ENCODE peak calls at places on chromosomes 13 and 19, in nine cellular contexts. X, W, Z, V, N, I, R, T and J are unnamed samples.

GRCh38 chr13:40933508-40933907 is 85.6 kb downstream of the ELF1 start:
- DNase-seq in X (no peak), W (peak), Z (no peak), V (no peak), N (no peak), I (no peak), R (no peak), T (no peak), J (no peak)

GRCh38 chr19:29673451-29674371 is 8.4 kb downstream of the PLEKHF1 start:
- DNase-seq in X (no peak), W (no peak), Z (no peak), V (no peak), N (no peak), I (no peak), R (peak), T (no peak), J (no peak)

GRCh38 chr19:5949792-5950305 is 28.1 kb downstream of the RANBP3 start:
- DNase-seq in X (no peak), W (peak), Z (peak), V (no peak), N (no peak), I (no peak), R (no peak), T (no peak), J (no peak)

GRCh38 chr13:45295536-45295935 is 45.4 kb downstream of the TPT1 start:
- DNase-seq in X (peak), W (no peak), Z (no peak), V (no peak), N (no peak), I (no peak), R (no peak), T (no peak), J (no peak)

GRCh38 chr13:34623331-34623730 is 318.7 kb upstream of the NBEA start:
- DNase-seq in X (no peak), W (no peak), Z (no peak), V (no peak), N (no peak), I (no peak), R (no peak), T (no peak), J (no peak)

GRCh38 chr19:18170714-18171255 is 2.8 kb upstream of the IFI30 start:
- DNase-seq in X (no peak), W (no peak), Z (no peak), V (no peak), N (no peak), I (no peak), R (no peak), T (no peak), J (no peak)

GRCh38 chr19:2428027-2428690 is 773 bp upstream of the TIMM13 start:
- DNase-seq in X (no peak), W (no peak), Z (no peak), V (peak), N (no peak), I (no peak), R (peak), T (no peak), J (no peak)

GRCh38 chr13:113982296-113982661 is 8.4 kb upstream of the C13orf46 start:
- DNase-seq in X (no peak), W (no peak), Z (no peak), V (no peak), N (no peak), I (no peak), R (no peak), T (no peak), J (no peak)

GRCh38 chr13:64457976-64458375 is 2772.2 kb downstream of the PCDH9 start:
- DNase-seq in X (no peak), W (no peak), Z (no peak), V (no peak), N (no peak), I (peak), R (no peak), T (no peak), J (peak)

GRCh38 chr13:74372511-74372910 is 238.3 kb upstream of the KLF12 start:
- DNase-seq in X (no peak), W (no peak), Z (no peak), V (no peak), N (no peak), I (no peak), R (no peak), T (no peak), J (no peak)

GRCh38 chr19:10001899-10002298 is 8.4 kb downstream of the COL5A3 start:
- DNase-seq in X (no peak), W (no peak), Z (no peak), V (peak), N (no peak), I (no peak), R (peak), T (no peak), J (peak)